ENCODE peak calls at places on chromosomes 13 and 19, in nine cellular contexts. Y is sigmoid colon, M is suprapubic skin, H is HepG2, V is breast epithelium, T is H1, Q is HCT116, E is transverse colon, B is K562. W is an unnamed sample.

GRCh38 chr13:20191902-20192469 is 752 bp downstream of the GJB2 start:
- DNase-seq in Y (no peak), M (no peak), H (no peak), V (no peak), T (peak), Q (no peak), E (peak), B (no peak), W (no peak)

GRCh38 chr19:11356676-11357550 is 1.7 kb downstream of the PLPPR2 start:
- DNase-seq in Y (no peak), M (no peak), H (no peak), V (no peak), T (no peak), Q (no peak), E (no peak), B (no peak), W (no peak)

GRCh38 chr13:44903596-44903995 is 85.7 kb downstream of the NUFIP1 start:
- DNase-seq in Y (peak), M (peak), H (no peak), V (peak), T (no peak), Q (no peak), E (peak), B (no peak), W (no peak)

GRCh38 chr19:15198006-15198356 is 2.8 kb downstream of the NOTCH3 start:
- DNase-seq in Y (no peak), M (no peak), H (no peak), V (no peak), T (no peak), Q (no peak), E (peak), B (no peak), W (no peak)

GRCh38 chr19:10852098-10852800 is 4.0 kb downstream of the C19orf38 start:
- DNase-seq in Y (no peak), M (no peak), H (peak), V (no peak), T (no peak), Q (no peak), E (no peak), B (no peak), W (no peak)

GRCh38 chr13:110263906-110264305 is 43.1 kb downstream of the COL4A1 start:
- DNase-seq in Y (peak), M (no peak), H (no peak), V (no peak), T (peak), Q (no peak), E (no peak), B (no peak), W (no peak)

GRCh38 chr19:38848299-38849146 is 1.3 kb downstream of the HNRNPL start:
- DNase-seq in Y (no peak), M (no peak), H (no peak), V (no peak), T (no peak), Q (no peak), E (no peak), B (no peak), W (no peak)

GRCh38 chr19:45187421-45188100 is 9.0 kb downstream of the BLOC1S3 start:
- DNase-seq in Y (no peak), M (no peak), H (peak), V (no peak), T (peak), Q (no peak), E (no peak), B (peak), W (no peak)

GRCh38 chr13:43003010-43003409 is 11.0 kb upstream of the EPSTI1 start:
- DNase-seq in Y (no peak), M (no peak), H (no peak), V (no peak), T (no peak), Q (no peak), E (no peak), B (no peak), W (no peak)

GRCh38 chr13:43545317-43545874 is 241.4 kb downstream of the ENOX1 start:
- DNase-seq in Y (no peak), M (no peak), H (no peak), V (no peak), T (no peak), Q (no peak), E (no peak), B (no peak), W (no peak)

GRCh38 chr19:12994701-12995595 is at the start of gene NFIX:
- DNase-seq in Y (peak), M (peak), H (peak), V (no peak), T (no peak), Q (no peak), E (peak), B (peak), W (no peak)

GRCh38 chr19:8890260-8890659 is 58.1 kb downstream of the MBD3L1 start:
- DNase-seq in Y (no peak), M (no peak), H (no peak), V (no peak), T (no peak), Q (no peak), E (no peak), B (no peak), W (no peak)

GRCh38 chr19:38793186-38793585 is 4.2 kb downstream of the LGALS7B start:
- DNase-seq in Y (no peak), M (no peak), H (no peak), V (no peak), T (no peak), Q (no peak), E (no peak), B (no peak), W (no peak)

GRCh38 chr19:756232-756631 is 5.3 kb downstream of the MISP start:
- DNase-seq in Y (no peak), M (no peak), H (peak), V (no peak), T (no peak), Q (peak), E (peak), B (peak), W (no peak)

GRCh38 chr19:4217429-4218264 is 11.7 kb upstream of the EBI3 start:
- DNase-seq in Y (no peak), M (no peak), H (no peak), V (no peak), T (no peak), Q (no peak), E (no peak), B (no peak), W (no peak)

GRCh38 chr19:31504221-31504620 is 155.0 kb upstream of the TSHZ3 start:
- DNase-seq in Y (no peak), M (peak), H (no peak), V (no peak), T (peak), Q (no peak), E (no peak), B (no peak), W (no peak)

GRCh38 chr13:107208889-107209288 is 641.0 kb upstream of the ARGLU1 start:
- DNase-seq in Y (no peak), M (no peak), H (no peak), V (no peak), T (no peak), Q (no peak), E (no peak), B (no peak), W (no peak)

GRCh38 chr13:47945738-47946137 is 55.3 kb downstream of the SUCLA2 start:
- DNase-seq in Y (no peak), M (no peak), H (peak), V (no peak), T (no peak), Q (no peak), E (no peak), B (no peak), W (no peak)

DNA sequence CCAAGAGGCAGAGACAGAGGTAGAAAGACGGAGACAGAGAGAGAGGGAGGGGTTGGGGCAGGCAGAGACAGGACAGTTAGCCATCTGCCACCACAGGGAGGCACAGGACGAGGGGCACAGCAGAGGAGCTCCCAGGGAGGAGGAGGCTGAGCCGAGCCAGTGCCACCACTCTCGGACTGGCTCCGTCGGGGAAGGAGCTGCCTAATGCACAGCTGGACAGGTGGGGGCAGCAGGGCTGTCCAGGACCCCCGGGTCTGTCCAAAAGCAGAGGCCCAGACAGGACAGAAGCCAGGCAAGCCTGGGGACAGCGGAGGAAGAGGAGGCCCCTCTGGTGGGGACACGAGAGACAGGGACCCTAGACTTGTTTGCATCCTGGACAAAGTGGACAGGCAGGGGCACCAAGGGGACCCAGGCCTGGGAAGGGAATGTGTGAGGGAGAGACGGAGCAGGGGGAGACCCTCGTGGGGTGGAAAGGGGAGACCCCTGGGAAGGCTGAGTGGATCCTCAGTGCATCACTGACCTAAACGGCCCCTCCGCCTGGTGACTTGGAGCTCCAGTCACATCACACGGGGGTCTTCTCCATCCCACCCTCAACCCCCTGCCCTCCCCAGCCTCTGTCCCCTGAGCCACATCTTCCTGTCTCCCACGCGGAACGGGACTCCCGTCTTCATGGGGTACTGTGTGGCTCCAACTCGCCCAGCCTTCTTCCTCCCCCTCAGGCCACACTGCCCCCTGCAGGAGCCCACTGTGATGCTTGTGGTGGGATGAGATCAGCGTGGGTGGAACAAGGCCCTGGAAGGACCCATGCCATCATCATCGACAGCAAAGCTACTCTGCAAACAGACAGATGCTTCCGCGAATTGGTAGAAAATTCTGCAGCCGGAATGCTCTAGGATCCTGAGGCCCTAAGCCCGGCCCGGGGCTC is 889 bp downstream of the F10 start:
- DNase-seq in Y (no peak), M (no peak), H (peak), V (no peak), T (no peak), Q (no peak), E (no peak), B (peak), W (no peak)
- TF ChIP-seq CTCF in Y (no peak), M (no peak), H (peak), V (no peak), T (peak), Q (peak), E (no peak), B (no peak), W (no peak)

GRCh38 chr13:100063333-100063732 is 25.6 kb upstream of the PCCA start:
- DNase-seq in Y (no peak), M (no peak), H (no peak), V (no peak), T (no peak), Q (no peak), E (no peak), B (no peak), W (no peak)

GRCh38 chr13:100063906-100064305 is 25.0 kb upstream of the PCCA start:
- DNase-seq in Y (no peak), M (no peak), H (no peak), V (no peak), T (no peak), Q (no peak), E (no peak), B (no peak), W (no peak)

GRCh38 chr13:100068532-100068931 is 20.4 kb upstream of the PCCA start:
- DNase-seq in Y (no peak), M (no peak), H (no peak), V (no peak), T (no peak), Q (no peak), E (no peak), B (no peak), W (no peak)

DNA sequence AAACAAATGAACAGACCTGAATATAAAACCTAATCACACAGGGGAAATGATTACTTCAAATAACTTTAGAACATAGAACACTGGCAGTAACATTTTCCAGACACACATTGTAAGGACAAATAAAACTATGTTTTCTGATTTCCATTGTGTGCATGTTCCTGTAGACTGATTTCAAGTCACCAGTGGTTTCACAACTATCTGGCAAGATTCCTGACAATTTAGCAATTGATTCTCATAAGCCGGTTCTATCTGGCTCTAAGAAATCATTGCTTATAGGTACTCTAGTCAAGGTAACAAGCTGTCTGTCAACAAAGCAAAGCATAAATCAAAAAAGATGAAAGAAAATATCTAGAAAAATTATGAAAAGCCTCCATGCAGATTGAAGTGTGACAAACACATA is 19.6 kb upstream of the PCCA start:
- DNase-seq in Y (no peak), M (no peak), H (no peak), V (no peak), T (no peak), Q (no peak), E (no peak), B (no peak), W (no peak)
- TF ChIP-seq POLR2AphosphoS5 in Y (no peak), M (no peak), H (no peak), V (no peak), T (no peak), Q (no peak), E (no peak), B (no peak), W (no peak)

DNA sequence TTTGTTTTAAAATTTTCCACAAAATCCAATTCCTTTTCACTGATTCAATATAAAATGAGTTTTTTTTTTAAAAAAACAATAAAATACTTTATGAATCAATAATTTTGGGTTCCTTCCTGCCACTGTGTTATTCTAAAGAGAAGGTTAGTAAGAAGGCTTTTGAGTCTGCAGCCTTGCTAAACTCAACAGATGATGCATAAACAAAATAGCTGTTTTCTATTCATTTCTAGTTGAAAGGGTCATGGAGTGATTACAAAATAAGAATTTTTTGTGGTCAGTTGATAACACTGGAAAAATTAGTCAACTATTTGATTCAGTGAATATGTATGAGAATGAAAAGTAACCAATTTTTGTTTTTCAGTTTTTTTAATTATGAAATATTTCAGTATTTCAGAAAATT is 169.9 kb downstream of the VWA8 start:
- DNase-seq in Y (no peak), M (no peak), H (no peak), V (no peak), T (no peak), Q (no peak), E (no peak), B (no peak), W (no peak)
- TF ChIP-seq CTCF in Y (no peak), M (no peak), H (no peak), V (no peak), T (no peak), Q (no peak), E (no peak), B (no peak), W (no peak)

DNA sequence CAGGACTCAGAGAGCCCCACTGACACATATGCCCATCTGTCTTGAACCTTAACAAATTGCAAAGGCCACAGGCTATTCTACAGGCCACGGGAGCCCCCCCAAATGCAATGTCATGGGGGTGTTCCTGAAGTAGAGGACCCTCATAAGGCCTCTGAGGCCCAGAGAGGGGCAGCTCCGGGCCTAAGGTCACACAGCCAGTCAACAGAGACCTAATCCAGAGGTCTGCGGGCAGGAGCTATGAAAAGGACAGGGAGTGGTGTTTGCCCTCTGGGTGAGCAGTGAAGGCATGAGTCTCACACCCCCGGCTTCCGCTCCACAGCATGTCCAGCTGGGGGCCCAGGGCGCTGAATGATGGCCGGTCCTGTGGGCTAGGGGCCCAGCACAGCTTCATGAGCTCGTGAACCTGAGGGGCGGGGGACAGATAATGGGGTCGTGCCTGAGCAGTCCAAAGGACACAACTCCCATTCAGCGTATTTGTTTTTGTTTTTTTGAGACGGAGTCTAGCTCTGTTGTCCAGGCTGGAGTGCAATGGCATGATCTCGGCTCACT is 5.3 kb upstream of the INSL3 start:
- DNase-seq in Y (no peak), M (no peak), H (no peak), V (no peak), T (no peak), Q (no peak), E (no peak), B (no peak), W (no peak)
- TF ChIP-seq POLR2AphosphoS5 in Y (no peak), M (no peak), H (no peak), V (no peak), T (no peak), Q (no peak), E (no peak), B (no peak), W (no peak)

GRCh38 chr13:93872948-93873347 is 606.5 kb downstream of the DCT start:
- DNase-seq in Y (no peak), M (no peak), H (no peak), V (no peak), T (no peak), Q (no peak), E (no peak), B (no peak), W (no peak)

GRCh38 chr13:93876236-93876635 is 603.2 kb downstream of the DCT start:
- DNase-seq in Y (no peak), M (no peak), H (no peak), V (no peak), T (no peak), Q (no peak), E (no peak), B (no peak), W (no peak)

GRCh38 chr13:93872376-93872775 is 607.1 kb downstream of the DCT start:
- DNase-seq in Y (no peak), M (no peak), H (no peak), V (no peak), T (no peak), Q (no peak), E (no peak), B (no peak), W (no peak)

GRCh38 chr13:93878675-93879074 is 600.8 kb downstream of the DCT start:
- DNase-seq in Y (no peak), M (no peak), H (no peak), V (no peak), T (no peak), Q (no peak), E (no peak), B (no peak), W (no peak)

GRCh38 chr13:93875527-93875926 is 604.0 kb downstream of the DCT start:
- DNase-seq in Y (no peak), M (no peak), H (no peak), V (no peak), T (no peak), Q (no peak), E (no peak), B (no peak), W (no peak)
- TF ChIP-seq CTCF in Y (no peak), M (no peak), H (no peak), V (no peak), T (no peak), Q (no peak), E (no peak), B (no peak), W (no peak)

DNA sequence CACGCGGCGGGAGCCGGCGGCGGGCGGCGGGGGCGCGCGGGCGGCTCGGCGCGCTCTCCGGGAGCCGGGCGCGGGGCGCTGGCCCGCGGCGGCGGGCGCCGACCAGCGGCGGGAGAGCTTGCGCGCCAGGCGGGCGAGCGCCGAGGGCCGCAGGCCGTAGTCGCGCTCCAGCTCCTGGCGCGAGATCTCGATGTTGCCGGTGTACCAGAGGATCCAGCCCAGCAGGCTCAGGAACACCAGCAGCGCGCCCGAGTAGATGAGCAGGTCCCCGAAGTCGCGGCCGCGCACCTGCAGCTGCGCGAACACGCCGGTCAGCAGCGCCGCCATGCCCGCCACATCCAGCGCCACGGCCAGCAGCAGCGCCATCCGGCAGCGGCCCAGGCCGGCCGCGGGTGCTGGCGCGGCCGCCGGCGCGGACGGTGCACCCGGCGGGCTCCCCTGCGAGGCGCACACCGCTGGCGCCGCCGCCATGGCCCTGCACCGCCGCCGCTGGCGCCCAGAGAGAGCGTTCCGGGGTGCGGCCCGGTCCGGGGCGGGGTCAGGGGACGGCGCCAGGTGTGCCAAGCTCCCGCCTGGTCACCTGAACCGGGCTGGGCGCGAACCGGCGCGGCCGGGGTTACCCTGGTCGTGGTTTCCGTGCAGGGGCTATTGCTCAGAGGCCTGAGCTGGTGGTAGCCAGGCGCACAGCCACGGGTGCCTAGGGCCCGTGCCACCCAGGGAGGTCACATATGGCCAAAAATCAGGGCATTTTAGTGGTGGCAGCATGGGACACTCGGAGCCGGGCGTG is at the start of gene TMEM238:
- DNase-seq in Y (peak), M (no peak), H (no peak), V (peak), T (peak), Q (no peak), E (peak), B (peak), W (no peak)
- TF ChIP-seq POLR2AphosphoS5 in Y (peak), M (no peak), H (no peak), V (no peak), T (no peak), Q (peak), E (peak), B (no peak), W (peak)

DNA sequence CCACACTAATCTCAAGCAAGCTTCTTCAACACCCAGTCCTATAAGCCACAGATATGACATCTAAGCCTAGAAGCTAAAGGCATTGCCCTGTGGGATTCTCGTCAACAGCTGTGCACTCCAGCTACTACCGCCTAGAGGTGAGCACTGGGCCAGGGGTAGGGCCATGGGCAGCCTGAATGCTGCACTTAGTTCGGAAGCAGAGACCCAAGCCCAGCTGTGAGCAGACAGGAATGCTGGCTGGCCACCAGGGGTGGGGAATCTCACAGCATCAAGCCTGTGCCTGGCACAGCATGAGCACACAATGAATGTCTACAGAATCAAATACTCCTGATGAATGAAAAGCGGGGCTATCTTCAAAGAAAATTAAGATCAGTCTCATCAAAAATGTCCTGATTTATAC is 167.5 kb upstream of the UBL3 start:
- DNase-seq in Y (no peak), M (no peak), H (no peak), V (no peak), T (no peak), Q (no peak), E (no peak), B (no peak), W (no peak)
- TF ChIP-seq CTCF in Y (no peak), M (no peak), H (no peak), V (no peak), T (peak), Q (no peak), E (no peak), B (no peak), W (no peak)

W was measured in Panc1.